ENCODE peak calls at places on chromosomes 6 and 20, in four cellular contexts. V is activated naive CD8-positive, alpha-beta T cell treated with anti-CD3 and anti-CD28 coated beads, Interleukin-2, amount 50 U/mL, for 24 hours; G is spleen; F is dermis blood vessel endothelial cell. Z is an unnamed sample.

GRCh38 chr20:32490942-32491763 is 94.0 kb downstream of the NOL4L start:
- DNase-seq in F (no peak), V (no peak), G (no peak), Z (no peak)

GRCh38 chr6:70225052-70225451 is 77.8 kb downstream of the COL9A1 start:
- DNase-seq in V (no peak), F (no peak), G (no peak), Z (no peak)

GRCh38 chr20:25546048-25546447 is 39.3 kb downstream of the NINL start:
- DNase-seq in F (no peak), G (no peak), V (no peak), Z (no peak)

GRCh38 chr20:13426870-13427269 is 205.8 kb downstream of the ISM1 start:
- DNase-seq in V (no peak), F (no peak), G (no peak), Z (no peak)

GRCh38 chr6:48994811-48995210 is 468.2 kb downstream of the MMUT start:
- DNase-seq in G (no peak), F (no peak), V (no peak), Z (peak)

GRCh38 chr6:163122365-163122764 is 292.2 kb upstream of the QKI start:
- DNase-seq in F (no peak), V (no peak), G (no peak), Z (no peak)

GRCh38 chr20:10577648-10578047 is 96.2 kb downstream of the JAG1 start:
- DNase-seq in F (no peak), V (no peak), G (no peak), Z (no peak)

GRCh38 chr20:48157970-48158369 is 372.7 kb upstream of the SULF2 start:
- DNase-seq in G (no peak), V (no peak), F (no peak), Z (no peak)